ENCODE peak calls at places on chromosomes 16 and 17, in five cellular contexts. W is stimulated activated CD4-positive, alpha-beta T cell treated with anti-CD3 and anti-CD28 coated beads, Interleukin-2, amount 100 ng/mL, for 48 hours; C is AG08395; D is renal cortical epithelial cell; X is effector memory CD4-positive, alpha-beta T cell. R is an unnamed sample.
A peak's percentile ranks its signal among the peaks of the same experiment; 100 is the strongest.

GRCh38 chr17:39702901-39703893 is 3.3 kb downstream of the ERBB2 start:
- DNase-seq in W (no peak), C (no peak), D (peak; percentile 50), X (no peak), R (peak; percentile 98)

GRCh38 chr17:17073006-17073626 is 30.9 kb downstream of the MPRIP start:
- DNase-seq in W (no peak), C (no peak), D (no peak), X (no peak), R (no peak)

GRCh38 chr17:1627219-1627986 is 1.2 kb downstream of the SLC43A2 start:
- DNase-seq in W (no peak), C (no peak), D (no peak), X (no peak), R (no peak)

GRCh38 chr17:38746004-38746892 is 1.9 kb downstream of the PCGF2 start:
- DNase-seq in W (no peak), C (no peak), D (no peak), X (no peak), R (no peak)

GRCh38 chr16:21643787-21644186 is 8.6 kb downstream of the IGSF6 start:
- DNase-seq in W (no peak), C (no peak), D (no peak), X (no peak), R (no peak)

GRCh38 chr16:51002889-51003490 is 148.1 kb downstream of the SALL1 start:
- DNase-seq in W (no peak), C (no peak), D (no peak), X (no peak), R (no peak)

GRCh38 chr16:21162661-21163151 is 4.2 kb downstream of the LDAF1 start:
- DNase-seq in W (no peak), C (peak; percentile 18), D (peak; percentile 95), X (no peak), R (peak; percentile 73)

GRCh38 chr17:1764274-1764673 is 2.4 kb downstream of the SERPINF1 start:
- DNase-seq in W (peak; percentile 32), C (peak; percentile 75), D (no peak), X (peak; percentile 42), R (no peak)